ENCODE peak calls at places on chromosomes 13 and 19, in nine cellular contexts. D, S, E, A, J, B, P, Q and V are unnamed samples.

GRCh38 chr19:54430306-54431254 is 15.3 kb downstream of the TTYH1 start:
- DNase-seq in Q (peak; percentile 21), J (peak; percentile 30), P (no peak), B (no peak), A (no peak), S (no peak), D (no peak), E (no peak), V (peak; percentile 12)

GRCh38 chr19:41426952-41427646 is at the start of gene B3GNT8:
- DNase-seq in E (peak; percentile 95), D (no peak), S (peak; percentile 79), J (peak; percentile 83), Q (peak; percentile 13), B (no peak), A (no peak), P (peak; percentile 11), V (no peak)

GRCh38 chr13:45105895-45106294 is 14.4 kb upstream of the GTF2F2 start:
- DNase-seq in S (no peak), D (no peak), P (no peak), B (no peak), A (no peak), E (no peak), Q (no peak), J (no peak), V (no peak)

GRCh38 chr13:39410089-39410901 is 192.7 kb downstream of the LHFPL6 start:
- DNase-seq in Q (no peak), A (no peak), P (no peak), B (no peak), J (no peak), E (no peak), S (no peak), D (no peak), V (no peak)

GRCh38 chr13:19634129-19634740 is 776 bp downstream of the MPHOSPH8 start:
- DNase-seq in D (no peak), S (peak; percentile 20), J (no peak), P (no peak), Q (peak; percentile 29), E (no peak), A (no peak), B (no peak), V (no peak)

GRCh38 chr19:53989600-53990533 is 1.6 kb upstream of the CACNG6 start:
- DNase-seq in J (no peak), Q (no peak), P (no peak), B (no peak), S (no peak), D (no peak), E (no peak), A (no peak), V (no peak)

GRCh38 chr19:571127-571974 is 1.0 kb upstream of the BSG start:
- DNase-seq in A (peak; percentile 66), E (peak; percentile 68), P (peak; percentile 53), D (no peak), S (peak; percentile 53), Q (peak; percentile 63), J (peak; percentile 78), B (peak; percentile 77), V (peak; percentile 54)

GRCh38 chr19:51808333-51808986 is 13.5 kb downstream of the FPR3 start:
- DNase-seq in J (no peak), P (no peak), D (no peak), E (no peak), Q (no peak), B (no peak), A (no peak), S (no peak), V (no peak)

GRCh38 chr19:41479757-41480191 is 36.8 kb downstream of the ERICH4 start:
- DNase-seq in S (no peak), B (no peak), J (no peak), D (no peak), P (no peak), A (no peak), Q (peak; percentile 49), E (no peak), V (no peak)

GRCh38 chr19:34994643-34995471 is 5.3 kb upstream of the GRAMD1A start:
- DNase-seq in J (no peak), D (no peak), P (no peak), E (peak; percentile 70), Q (peak; percentile 79), A (no peak), B (peak; percentile 34), S (no peak), V (no peak)

GRCh38 chr19:40217027-40217810 is 965 bp downstream of the TTC9B start:
- DNase-seq in Q (peak; percentile 98), J (peak; percentile 78), S (no peak), B (no peak), E (peak; percentile 75), D (no peak), P (no peak), A (no peak), V (no peak)